ENCODE peak calls at places on chromosomes 1 and 21, in five cellular contexts. F, X, O, Z and Q are unnamed samples.
A peak's percentile ranks its signal among the peaks of the same experiment; 100 is the strongest.

GRCh38 chr1:63622847-63623566 is 29.8 kb downstream of the PGM1 start:
- DNase-seq in F (no peak), Z (no peak), O (no peak), X (no peak), Q (no peak)

GRCh38 chr1:58781541-58782307 is 2.1 kb downstream of the JUN start:
- DNase-seq in X (peak; percentile 32), F (peak; percentile 73), Z (peak; percentile 91), O (peak; percentile 69), Q (peak; percentile 20)

GRCh38 chr1:31029031-31029430 is 36.5 kb downstream of the PUM1 start:
- DNase-seq in X (no peak), O (no peak), Z (no peak), F (no peak), Q (no peak)

GRCh38 chr1:234885601-234886000 is 243.0 kb downstream of the TOMM20 start:
- DNase-seq in Z (no peak), X (no peak), O (no peak), F (no peak), Q (no peak)

GRCh38 chr1:97013904-97014303 is 292.3 kb downstream of the PTBP2 start:
- DNase-seq in Z (no peak), F (peak; percentile 93), X (no peak), O (no peak), Q (no peak)

GRCh38 chr1:65764052-65764451 is 28.6 kb upstream of the PDE4B start:
- DNase-seq in Z (no peak), F (no peak), X (no peak), O (no peak), Q (no peak)

GRCh38 chr1:93437976-93438605 is 9.8 kb upstream of the FNBP1L start:
- DNase-seq in Z (no peak), O (no peak), X (no peak), F (peak; percentile 69), Q (no peak)

GRCh38 chr1:230250061-230250460 is 176.1 kb downstream of the PGBD5 start:
- DNase-seq in Z (no peak), O (no peak), F (no peak), X (no peak), Q (no peak)

GRCh38 chr1:58887059-58887458 is 103.2 kb upstream of the JUN start:
- DNase-seq in X (no peak), F (no peak), O (no peak), Z (no peak), Q (no peak)

GRCh38 chr1:10288059-10288615 is 77.8 kb downstream of the KIF1B start:
- DNase-seq in X (no peak), F (no peak), Z (no peak), O (no peak), Q (no peak)

GRCh38 chr21:33780631-33781030 is 135.0 kb downstream of the ATP5PO start:
- DNase-seq in Z (no peak), F (no peak), O (no peak), X (no peak), Q (no peak)

GRCh38 chr1:63407002-63407401 is 39.6 kb downstream of the ALG6 start:
- DNase-seq in F (no peak), X (no peak), Z (no peak), O (no peak), Q (no peak)

GRCh38 chr1:88670462-88670861 is 13.6 kb upstream of the PKN2 start:
- DNase-seq in Z (no peak), O (no peak), X (no peak), F (no peak), Q (no peak)

GRCh38 chr1:207052736-207053545 is at the start of gene PFKFB2:
- DNase-seq in X (peak; percentile 100), O (peak; percentile 100), Z (peak; percentile 99), F (peak; percentile 88), Q (peak; percentile 100)

GRCh38 chr1:3034728-3035610 is 13.7 kb downstream of the ACTRT2 start:
- DNase-seq in X (no peak), F (no peak), O (no peak), Z (peak; percentile 85), Q (no peak)

GRCh38 chr21:29416268-29416667 is 117.5 kb downstream of the BACH1 start:
- DNase-seq in X (no peak), F (no peak), O (no peak), Z (no peak), Q (no peak)

DNA sequence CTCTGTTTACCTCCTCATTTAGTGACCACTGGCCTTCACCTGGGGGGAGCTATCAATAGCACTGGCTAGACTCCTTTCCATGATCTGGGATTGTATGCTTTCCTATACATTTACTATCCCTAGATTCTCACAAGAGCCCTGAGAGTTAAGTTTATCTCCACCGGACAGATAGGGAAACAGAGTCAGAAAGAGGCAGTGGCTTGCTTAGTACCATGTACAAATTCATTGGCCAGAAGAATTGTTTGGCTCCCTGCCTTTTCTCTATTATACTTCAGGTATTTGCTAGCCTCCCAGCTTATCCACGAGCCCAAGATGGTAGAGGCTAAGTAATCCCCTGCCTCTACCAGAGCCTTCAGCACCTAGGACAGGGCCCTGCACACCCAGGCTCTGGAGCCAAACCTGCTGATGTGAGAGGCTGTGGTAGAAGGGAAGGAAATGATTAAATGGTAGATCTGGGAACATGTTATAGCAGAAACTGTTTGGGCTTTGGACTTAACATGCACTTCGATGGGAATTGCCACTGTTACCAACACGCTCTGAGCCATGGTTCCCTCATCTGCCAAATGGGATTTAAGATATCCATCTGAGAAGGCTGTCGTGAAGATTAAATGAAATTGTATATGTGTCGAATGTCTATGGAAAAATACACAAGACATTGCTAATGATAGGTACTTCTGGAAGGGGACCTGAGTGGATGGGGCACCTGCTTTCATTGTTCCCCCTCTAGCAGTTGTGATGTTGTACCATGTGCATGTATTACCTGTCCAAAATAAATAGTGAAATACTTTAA is 3.1 kb upstream of the BLACAT1 start:
- DNase-seq in Z (no peak), O (no peak), X (peak; percentile 76), F (peak; percentile 56), Q (no peak)
- H3K27me3 ChIP-seq in Z (no peaks in the 10 kb centered on the region), O (peaks cover 11% of the 10 kb centered on the region), X (no peaks in the 10 kb centered on the region), F (peaks cover 42% of the 10 kb centered on the region), Q (peaks cover 3% of the 10 kb centered on the region)

DNA sequence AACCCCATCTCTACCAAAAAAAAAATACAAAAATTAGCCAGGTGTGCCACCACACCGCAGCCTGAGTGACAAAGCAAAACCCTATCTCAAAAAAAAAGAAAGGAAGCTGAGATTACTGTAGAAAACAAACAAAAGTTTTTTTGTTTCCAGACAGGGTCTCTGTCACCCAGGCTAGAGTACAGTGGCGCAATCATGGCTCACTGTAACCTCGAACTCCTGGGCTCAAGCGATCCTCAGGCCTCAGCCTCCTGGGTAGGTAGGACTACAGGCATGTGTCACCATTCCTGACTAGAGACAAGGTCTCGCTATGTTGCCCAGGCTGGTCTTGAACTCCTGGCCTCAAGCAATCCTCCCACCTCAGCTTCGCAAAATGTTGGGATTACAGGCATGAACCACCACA is 2.8 kb upstream of the PYGO2 start:
- DNase-seq in O (no peak), F (no peak), X (no peak), Z (no peak), Q (no peak)
- H3K4me1 ChIP-seq in O (no peaks in the 10 kb centered on the region), F (peaks cover 55% of the 10 kb centered on the region), X (peaks cover 2% of the 10 kb centered on the region), Z (no peaks in the 10 kb centered on the region), Q (peaks cover 15% of the 10 kb centered on the region)

DNA sequence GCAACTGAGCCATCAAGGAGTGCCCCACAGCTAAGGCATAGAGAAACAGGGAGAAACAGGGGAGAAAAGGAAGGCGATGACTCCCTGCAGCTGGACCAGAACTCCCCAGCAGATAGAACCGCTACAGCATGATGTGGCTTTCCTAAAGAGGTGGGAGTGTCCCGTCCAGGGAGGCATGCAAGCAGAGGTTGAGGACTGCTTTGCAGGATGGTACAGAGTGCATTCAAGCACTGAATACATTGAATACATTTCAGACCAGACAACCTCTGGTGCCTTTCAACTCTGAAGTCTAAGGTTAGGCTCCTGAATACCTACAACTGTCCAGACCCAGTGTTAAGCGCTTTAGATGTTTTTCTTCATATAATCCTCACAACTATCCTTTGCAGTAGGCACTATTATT is 13.3 kb downstream of the DLGAP3 start:
- DNase-seq in X (no peak), Z (no peak), O (no peak), F (no peak), Q (no peak)
- H3K27me3 ChIP-seq in X (no peaks in the 10 kb centered on the region), Z (peaks cover 2% of the 10 kb centered on the region), O (no peaks in the 10 kb centered on the region), F (no peaks in the 10 kb centered on the region), Q (no peaks in the 10 kb centered on the region)

DNA sequence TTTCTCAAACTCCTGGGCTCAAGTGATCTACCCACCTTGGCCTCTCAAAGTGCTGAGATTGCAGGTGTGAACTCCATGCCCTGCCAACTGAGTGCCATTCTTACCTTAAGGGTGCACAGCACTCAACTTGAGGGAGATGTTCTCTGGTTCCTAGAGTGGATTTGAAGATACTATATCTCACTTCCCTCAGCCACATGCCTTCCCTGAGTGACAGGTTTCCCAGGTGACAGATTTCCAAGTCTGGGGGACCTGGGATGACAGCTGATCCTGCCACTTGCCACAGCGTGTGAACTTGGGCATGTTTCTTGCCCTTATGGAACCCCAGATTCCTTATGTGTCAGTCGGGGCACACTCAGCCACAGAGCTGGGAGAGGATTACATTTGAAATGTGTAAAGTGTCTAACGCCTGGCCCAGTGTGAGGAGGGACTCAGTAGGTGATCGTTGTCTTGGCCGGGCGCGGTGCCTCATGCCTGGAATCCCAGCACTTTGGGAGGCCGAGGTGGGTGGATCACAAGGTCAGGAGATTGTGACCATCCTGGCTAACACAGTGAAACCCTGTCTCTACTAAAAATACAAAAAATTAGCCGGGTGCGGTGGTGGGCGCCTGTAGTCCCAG is 29.6 kb upstream of the BTG2 start:
- DNase-seq in O (no peak), F (no peak), Z (no peak), X (no peak), Q (no peak)
- H3K4me1 ChIP-seq in O (peaks cover 7% of the 10 kb centered on the region), F (peaks cover 5% of the 10 kb centered on the region), Z (peaks cover 4% of the 10 kb centered on the region), X (no peaks in the 10 kb centered on the region), Q (peaks cover 13% of the 10 kb centered on the region)

DNA sequence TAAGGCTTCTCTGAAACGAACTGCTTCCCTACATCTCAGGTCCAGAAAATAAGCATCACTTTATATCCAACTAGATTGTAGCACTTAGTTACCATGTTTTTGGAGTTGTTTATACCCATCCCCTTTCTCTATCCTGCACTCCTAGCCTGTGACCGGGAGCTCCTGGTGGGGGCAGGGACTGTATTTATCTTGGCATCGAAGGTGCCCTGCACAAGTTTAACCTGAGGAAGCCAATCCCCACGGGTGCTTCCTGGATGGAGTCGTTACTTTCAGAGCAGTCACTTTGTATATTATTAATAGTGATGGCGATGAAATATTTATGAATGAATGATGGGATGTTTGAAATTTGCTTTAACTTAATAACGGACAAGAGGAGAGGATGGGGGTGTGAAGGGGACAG is 73.9 kb downstream of the KLHDC7A start:
- DNase-seq in F (no peak), Z (no peak), X (no peak), O (no peak), Q (no peak)
- H3K27me3 ChIP-seq in F (no peaks in the 10 kb centered on the region), Z (no peaks in the 10 kb centered on the region), X (no peaks in the 10 kb centered on the region), O (no peaks in the 10 kb centered on the region), Q (peaks cover 6% of the 10 kb centered on the region)

DNA sequence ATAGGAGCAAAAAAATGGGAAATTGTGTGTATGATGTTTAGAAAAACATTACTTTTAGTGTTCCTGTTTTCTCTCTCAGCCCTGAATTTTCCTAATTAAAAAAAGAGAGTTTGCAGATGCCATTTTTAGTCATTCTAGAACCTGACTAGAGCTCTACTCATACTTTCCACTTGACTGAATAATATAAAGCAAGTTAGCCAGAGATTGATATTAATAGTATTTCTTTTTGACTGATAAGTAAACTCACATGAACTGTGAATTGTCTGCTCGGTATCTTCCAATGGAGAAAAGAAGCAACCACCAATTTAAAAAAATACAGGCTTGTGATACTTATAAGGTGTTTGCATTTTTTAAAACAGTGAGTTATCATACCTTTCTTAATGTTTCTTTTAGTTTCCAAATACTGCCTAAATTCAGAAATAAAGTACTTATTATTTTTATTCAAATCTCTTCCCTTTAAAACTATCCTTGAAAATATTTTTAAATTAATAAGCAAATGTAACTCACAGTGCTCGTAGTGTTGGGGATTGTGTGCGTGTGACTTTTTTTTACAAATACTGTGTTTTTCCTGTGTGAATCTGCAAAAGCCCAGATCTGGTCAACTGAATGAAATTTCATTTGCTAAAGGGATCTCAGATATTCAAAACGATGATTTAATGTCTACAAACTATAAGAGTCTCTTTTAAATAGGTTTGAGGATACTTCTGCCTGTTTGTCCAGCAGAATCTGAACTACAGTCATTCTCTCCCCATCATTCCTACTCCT is 9.8 kb downstream of the RAP1A start:
- DNase-seq in F (no peak), X (no peak), O (no peak), Z (no peak), Q (no peak)
- H3K4me1 ChIP-seq in F (no peaks in the 10 kb centered on the region), X (peaks cover 2% of the 10 kb centered on the region), O (no peaks in the 10 kb centered on the region), Z (no peaks in the 10 kb centered on the region), Q (no peaks in the 10 kb centered on the region)

GRCh38 chr1:44568128-44568900 is 106.0 kb downstream of the TMEM53 start:
- DNase-seq in Z (peak; percentile 23), O (no peak), F (no peak), X (no peak), Q (no peak)
- H3K27me3 ChIP-seq in Z (no peaks in the 10 kb centered on the region), O (no peaks in the 10 kb centered on the region), F (peaks cover 2% of the 10 kb centered on the region), X (no peaks in the 10 kb centered on the region), Q (peaks cover 58% of the 10 kb centered on the region)